ENCODE peak calls at places on chromosomes 16 and 17, in six cellular contexts. One of them, this sample, is unnamed. For H3K4me1, the result is how much of the 10 kb centered on the place peaks cover.

GRCh38 chr17:40303706-40304450 is 5.1 kb upstream of the RARA start:
- DNase-seq in cardiac muscle cell: no peak
- DNase-seq in fibroblast of lung: peak
- DNase-seq in left lung: no peak
- DNase-seq in ascending aorta: no peak
- DNase-seq in uterus: peak
- DNase-seq in this sample: no peak

GRCh38 chr17:31448467-31449077 is 57.1 kb downstream of the RAB11FIP4 start:
- DNase-seq in cardiac muscle cell: no peak
- DNase-seq in fibroblast of lung: peak
- DNase-seq in left lung: no peak
- DNase-seq in ascending aorta: no peak
- DNase-seq in uterus: no peak
- DNase-seq in this sample: no peak

GRCh38 chr17:83014297-83014696 is 65.1 kb upstream of the METRNL start:
- DNase-seq in cardiac muscle cell: no peak
- DNase-seq in fibroblast of lung: no peak
- DNase-seq in left lung: no peak
- DNase-seq in ascending aorta: no peak
- DNase-seq in uterus: no peak
- DNase-seq in this sample: no peak

GRCh38 chr17:80347536-80347935 is 67.4 kb upstream of the ENDOV start:
- DNase-seq in cardiac muscle cell: no peak
- DNase-seq in fibroblast of lung: no peak
- DNase-seq in left lung: no peak
- DNase-seq in ascending aorta: no peak
- DNase-seq in uterus: no peak
- DNase-seq in this sample: no peak

GRCh38 chr17:64164592-64165285 is 34.8 kb upstream of the ERN1 start:
- DNase-seq in cardiac muscle cell: no peak
- DNase-seq in fibroblast of lung: no peak
- DNase-seq in left lung: no peak
- DNase-seq in ascending aorta: no peak
- DNase-seq in uterus: no peak
- DNase-seq in this sample: no peak

GRCh38 chr17:1049446-1050225 is 52.7 kb downstream of the TIMM22 start:
- DNase-seq in cardiac muscle cell: no peak
- DNase-seq in fibroblast of lung: no peak
- DNase-seq in left lung: peak
- DNase-seq in ascending aorta: no peak
- DNase-seq in uterus: no peak
- DNase-seq in this sample: no peak

GRCh38 chr17:26818736-26819135 is 475.2 kb upstream of the WSB1 start:
- DNase-seq in cardiac muscle cell: no peak
- DNase-seq in fibroblast of lung: peak
- DNase-seq in left lung: no peak
- DNase-seq in ascending aorta: no peak
- DNase-seq in uterus: no peak
- DNase-seq in this sample: no peak

GRCh38 chr16:71673190-71673956 is 47.4 kb downstream of the MARVELD3 start:
- DNase-seq in cardiac muscle cell: no peak
- DNase-seq in fibroblast of lung: no peak
- DNase-seq in left lung: no peak
- DNase-seq in ascending aorta: no peak
- DNase-seq in uterus: no peak
- DNase-seq in this sample: no peak

GRCh38 chr17:2797226-2797625 is 988 bp downstream of the RAP1GAP2 start:
- DNase-seq in cardiac muscle cell: no peak
- DNase-seq in fibroblast of lung: no peak
- DNase-seq in left lung: peak
- DNase-seq in ascending aorta: no peak
- DNase-seq in uterus: no peak
- DNase-seq in this sample: no peak

GRCh38 chr16:70418993-70419318 is 19.9 kb downstream of the ST3GAL2 start:
- DNase-seq in cardiac muscle cell: no peak
- DNase-seq in fibroblast of lung: no peak
- DNase-seq in left lung: no peak
- DNase-seq in ascending aorta: no peak
- DNase-seq in uterus: no peak
- DNase-seq in this sample: no peak

GRCh38 chr16:70419384-70420327 is 19.2 kb downstream of the ST3GAL2 start:
- DNase-seq in cardiac muscle cell: no peak
- DNase-seq in fibroblast of lung: no peak
- DNase-seq in left lung: no peak
- DNase-seq in ascending aorta: no peak
- DNase-seq in uterus: no peak
- DNase-seq in this sample: no peak

GRCh38 chr16:70422543-70422942 is 16.4 kb downstream of the ST3GAL2 start:
- DNase-seq in cardiac muscle cell: no peak
- DNase-seq in fibroblast of lung: no peak
- DNase-seq in left lung: no peak
- DNase-seq in ascending aorta: no peak
- DNase-seq in uterus: no peak
- DNase-seq in this sample: no peak

GRCh38 chr16:70418274-70418992 is 20.5 kb downstream of the ST3GAL2 start:
- DNase-seq in cardiac muscle cell: peak
- DNase-seq in fibroblast of lung: no peak
- DNase-seq in left lung: no peak
- DNase-seq in ascending aorta: no peak
- DNase-seq in uterus: no peak
- DNase-seq in this sample: no peak

DNA sequence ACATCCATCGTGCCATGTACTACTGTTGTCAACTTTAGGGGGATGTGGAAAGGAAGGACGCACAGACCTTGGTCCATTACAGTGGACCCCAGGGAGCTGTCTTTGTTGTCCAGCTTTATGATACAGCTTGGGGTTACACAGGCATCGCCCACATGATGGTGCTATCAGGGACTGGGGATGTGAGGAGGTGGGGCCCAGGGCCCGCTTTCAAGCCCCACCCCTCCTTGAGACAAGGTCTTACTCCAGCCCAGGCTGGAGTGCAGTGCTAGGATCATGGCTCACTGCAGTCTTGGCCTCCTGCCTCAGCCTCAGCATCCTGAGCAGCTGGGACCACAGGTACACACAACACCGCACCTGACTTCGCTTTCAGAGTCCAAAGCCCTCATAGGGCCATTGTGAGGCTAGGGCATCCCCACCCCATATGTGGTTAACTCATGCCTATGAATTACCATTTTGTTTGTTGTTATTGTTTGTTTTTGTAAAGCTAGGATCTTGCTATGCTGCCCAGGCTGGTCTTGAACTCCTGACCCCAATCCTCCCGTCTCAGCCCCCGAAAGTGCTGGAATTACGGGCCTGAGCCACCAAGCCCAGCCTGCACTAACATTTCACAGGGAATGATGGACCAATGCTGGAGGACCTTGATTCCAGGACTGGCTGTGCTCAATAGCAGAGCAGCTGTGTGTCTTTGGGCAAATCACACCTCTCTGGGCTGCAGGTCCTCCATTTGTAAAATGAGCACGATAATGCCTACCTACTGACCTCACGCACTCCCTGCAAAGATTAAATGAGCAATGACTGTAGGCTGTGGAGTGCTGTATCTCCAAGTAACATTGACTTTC is 17.2 kb downstream of the ST3GAL2 start:
- DNase-seq in cardiac muscle cell: no peak
- DNase-seq in fibroblast of lung: no peak
- DNase-seq in left lung: no peak
- DNase-seq in ascending aorta: no peak
- DNase-seq in uterus: no peak
- DNase-seq in this sample: no peak
- H3K4me1 ChIP-seq in cardiac muscle cell: half or more
- H3K4me1 ChIP-seq in fibroblast of lung: under half
- H3K4me1 ChIP-seq in left lung: under half
- H3K4me1 ChIP-seq in ascending aorta: under half
- H3K4me1 ChIP-seq in uterus: under half
- H3K4me1 ChIP-seq in this sample: under half

DNA sequence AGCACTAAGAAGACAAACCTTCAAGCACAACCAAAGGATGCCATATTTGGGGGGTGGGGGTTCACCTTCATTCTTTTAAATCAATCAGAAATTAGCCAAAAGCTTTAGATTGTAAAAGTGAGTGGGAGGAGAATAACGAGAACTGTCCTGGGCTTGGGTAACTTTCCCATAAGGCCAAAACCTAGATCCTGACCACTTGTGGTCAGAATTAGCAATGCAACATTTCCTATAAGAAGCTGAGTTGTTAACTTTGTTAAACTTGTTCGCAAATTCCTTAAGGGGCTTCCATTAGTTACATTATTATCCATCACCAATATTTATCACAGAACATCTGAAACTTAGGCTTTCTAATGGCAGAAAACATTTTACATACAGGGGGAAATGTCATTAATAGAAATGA is 25.1 kb downstream of the STAT5B start:
- DNase-seq in cardiac muscle cell: no peak
- DNase-seq in fibroblast of lung: peak
- DNase-seq in left lung: no peak
- DNase-seq in ascending aorta: no peak
- DNase-seq in uterus: no peak
- DNase-seq in this sample: no peak
- TF ChIP-seq CTCF in cardiac muscle cell: peak
- TF ChIP-seq CTCF in fibroblast of lung: peak
- TF ChIP-seq CTCF in left lung: no peak
- TF ChIP-seq CTCF in ascending aorta: peak
- TF ChIP-seq CTCF in uterus: no peak
- TF ChIP-seq CTCF in this sample: peak

GRCh38 chr16:47371615-47372014 is 89.2 kb downstream of the ITFG1 start:
- DNase-seq in cardiac muscle cell: no peak
- DNase-seq in fibroblast of lung: no peak
- DNase-seq in left lung: no peak
- DNase-seq in ascending aorta: no peak
- DNase-seq in uterus: no peak
- DNase-seq in this sample: no peak
- H3K27ac ChIP-seq in cardiac muscle cell: no peak
- H3K27ac ChIP-seq in fibroblast of lung: no peak
- H3K27ac ChIP-seq in left lung: no peak
- H3K27ac ChIP-seq in ascending aorta: no peak
- H3K27ac ChIP-seq in uterus: no peak
- H3K27ac ChIP-seq in this sample: no peak

GRCh38 chr17:77311371-77311981 is 170.7 kb downstream of the SEC14L1 start:
- DNase-seq in cardiac muscle cell: no peak
- DNase-seq in fibroblast of lung: no peak
- DNase-seq in left lung: peak
- DNase-seq in ascending aorta: no peak
- DNase-seq in uterus: no peak
- DNase-seq in this sample: no peak

GRCh38 chr17:77310336-77310735 is 169.6 kb downstream of the SEC14L1 start:
- DNase-seq in cardiac muscle cell: no peak
- DNase-seq in fibroblast of lung: no peak
- DNase-seq in left lung: no peak
- DNase-seq in ascending aorta: no peak
- DNase-seq in uterus: no peak
- DNase-seq in this sample: no peak

GRCh38 chr17:77313831-77314230 is 173.1 kb downstream of the SEC14L1 start:
- DNase-seq in cardiac muscle cell: no peak
- DNase-seq in fibroblast of lung: no peak
- DNase-seq in left lung: no peak
- DNase-seq in ascending aorta: no peak
- DNase-seq in uterus: no peak
- DNase-seq in this sample: no peak

GRCh38 chr17:77312786-77313599 is 172.2 kb downstream of the SEC14L1 start:
- DNase-seq in cardiac muscle cell: no peak
- DNase-seq in fibroblast of lung: peak
- DNase-seq in left lung: peak
- DNase-seq in ascending aorta: no peak
- DNase-seq in uterus: peak
- DNase-seq in this sample: peak

DNA sequence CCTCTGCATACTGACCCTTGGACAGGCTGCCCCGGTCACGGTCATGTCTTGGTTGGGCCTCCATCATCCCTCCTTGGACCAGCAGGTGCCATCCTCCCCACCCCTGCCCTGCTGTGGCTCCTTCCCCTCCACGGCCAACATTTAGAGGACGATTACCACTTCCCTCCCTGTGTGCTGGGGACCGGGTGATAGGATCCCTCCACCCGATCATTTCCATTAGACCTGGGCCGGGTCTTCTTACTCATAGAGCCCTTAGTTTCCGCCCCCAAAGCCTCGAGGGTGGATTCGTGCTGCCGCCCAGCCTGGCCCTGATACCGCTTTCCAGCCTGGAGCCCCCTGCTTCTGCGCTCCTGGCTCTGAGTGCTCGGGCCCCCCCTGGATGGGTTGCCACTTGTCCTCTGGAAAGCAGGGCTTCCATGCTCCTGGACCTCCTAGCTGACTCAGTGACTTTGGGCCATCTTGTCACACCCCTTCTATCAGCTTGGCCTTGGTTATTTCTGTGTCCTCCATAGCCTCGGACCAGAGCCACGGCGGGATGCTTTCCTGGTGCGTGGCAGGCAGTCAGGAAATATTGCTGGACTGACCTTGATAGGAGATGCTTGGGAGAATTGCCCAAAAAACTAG is 171.4 kb downstream of the SEC14L1 start:
- DNase-seq in cardiac muscle cell: no peak
- DNase-seq in fibroblast of lung: no peak
- DNase-seq in left lung: peak
- DNase-seq in ascending aorta: no peak
- DNase-seq in uterus: no peak
- DNase-seq in this sample: peak
- H3K4me1 ChIP-seq in cardiac muscle cell: under half
- H3K4me1 ChIP-seq in fibroblast of lung: under half
- H3K4me1 ChIP-seq in left lung: under half
- H3K4me1 ChIP-seq in ascending aorta: under half
- H3K4me1 ChIP-seq in uterus: under half
- H3K4me1 ChIP-seq in this sample: under half

GRCh38 chr16:9055661-9056060 is 35.8 kb upstream of the HAPSTR1 start:
- DNase-seq in cardiac muscle cell: no peak
- DNase-seq in fibroblast of lung: peak
- DNase-seq in left lung: no peak
- DNase-seq in ascending aorta: no peak
- DNase-seq in uterus: no peak
- DNase-seq in this sample: no peak

GRCh38 chr16:9055115-9055514 is 36.3 kb upstream of the HAPSTR1 start:
- DNase-seq in cardiac muscle cell: no peak
- DNase-seq in fibroblast of lung: no peak
- DNase-seq in left lung: no peak
- DNase-seq in ascending aorta: no peak
- DNase-seq in uterus: no peak
- DNase-seq in this sample: no peak

GRCh38 chr16:9050102-9050830 is 41.2 kb upstream of the HAPSTR1 start:
- DNase-seq in cardiac muscle cell: peak
- DNase-seq in fibroblast of lung: peak
- DNase-seq in left lung: no peak
- DNase-seq in ascending aorta: no peak
- DNase-seq in uterus: no peak
- DNase-seq in this sample: no peak

GRCh38 chr16:9054460-9054859 is 37.0 kb upstream of the HAPSTR1 start:
- DNase-seq in cardiac muscle cell: no peak
- DNase-seq in fibroblast of lung: peak
- DNase-seq in left lung: no peak
- DNase-seq in ascending aorta: no peak
- DNase-seq in uterus: no peak
- DNase-seq in this sample: no peak

GRCh38 chr16:9053006-9053601 is 38.3 kb upstream of the HAPSTR1 start:
- DNase-seq in cardiac muscle cell: peak
- DNase-seq in fibroblast of lung: peak
- DNase-seq in left lung: no peak
- DNase-seq in ascending aorta: no peak
- DNase-seq in uterus: peak
- DNase-seq in this sample: peak
- TF ChIP-seq CTCF in cardiac muscle cell: no peak
- TF ChIP-seq CTCF in fibroblast of lung: no peak
- TF ChIP-seq CTCF in left lung: no peak
- TF ChIP-seq CTCF in ascending aorta: no peak
- TF ChIP-seq CTCF in uterus: no peak
- TF ChIP-seq CTCF in this sample: no peak

GRCh38 chr16:29151317-29151716 is 166.5 kb downstream of the LAT start:
- DNase-seq in cardiac muscle cell: no peak
- DNase-seq in fibroblast of lung: no peak
- DNase-seq in left lung: no peak
- DNase-seq in ascending aorta: no peak
- DNase-seq in uterus: no peak
- DNase-seq in this sample: no peak
- H3K27ac ChIP-seq in cardiac muscle cell: no peak
- H3K27ac ChIP-seq in fibroblast of lung: no peak
- H3K27ac ChIP-seq in left lung: no peak
- H3K27ac ChIP-seq in ascending aorta: no peak
- H3K27ac ChIP-seq in uterus: no peak
- H3K27ac ChIP-seq in this sample: no peak